ENCODE peak calls at places on chromosomes 5 and 9, in four cellular contexts. F, D, R and V are unnamed samples. For H3K9me3, the result is how much of the 10 kb centered on the place peaks cover.

GRCh38 chr5:73531356-73531755 is 33.1 kb downstream of the BTF3 start:
- DNase-seq in F (no peak), D (no peak), R (no peak), V (no peak)

GRCh38 chr5:180128671-180129261 is 57.2 kb upstream of the RNF130 start:
- DNase-seq in F (no peak), D (no peak), R (peak), V (no peak)

GRCh38 chr9:36980148-36980974 is 53.7 kb downstream of the PAX5 start:
- DNase-seq in F (no peak), D (no peak), R (no peak), V (peak)

GRCh38 chr5:60810438-60811085 is 33.5 kb downstream of the ELOVL7 start:
- DNase-seq in F (no peak), D (no peak), R (no peak), V (no peak)

GRCh38 chr9:135358161-135358940 is 121.2 kb upstream of the PPP1R26 start:
- DNase-seq in F (no peak), D (no peak), R (no peak), V (no peak)

GRCh38 chr5:18305288-18305899 is 671.1 kb downstream of the TAF11L14 start:
- DNase-seq in F (peak), D (no peak), R (no peak), V (no peak)

GRCh38 chr9:36731068-36731467 is 158.4 kb downstream of the MELK start:
- DNase-seq in F (no peak), D (no peak), R (no peak), V (no peak)

GRCh38 chr5:150510460-150511263 is 2.7 kb downstream of the NDST1 start:
- DNase-seq in F (no peak), D (peak), R (peak), V (peak)

GRCh38 chr5:120017523-120017922 is 388.2 kb downstream of the FAM170A start:
- DNase-seq in F (no peak), D (no peak), R (no peak), V (no peak)

GRCh38 chr9:15277400-15278137 is 29.4 kb downstream of the TTC39B start:
- DNase-seq in F (no peak), D (no peak), R (no peak), V (peak)

GRCh38 chr9:83056180-83056579 is 6.8 kb downstream of the RASEF start:
- DNase-seq in F (no peak), D (no peak), R (no peak), V (no peak)

GRCh38 chr5:177608243-177609075 is 8.5 kb downstream of the B4GALT7 start:
- DNase-seq in F (no peak), D (no peak), R (no peak), V (no peak)

GRCh38 chr5:94391996-94392395 is 226.4 kb downstream of the KIAA0825 start:
- DNase-seq in F (no peak), D (no peak), R (no peak), V (no peak)

GRCh38 chr9:89919171-89919681 is 314.4 kb downstream of the GADD45G start:
- DNase-seq in F (peak), D (peak), R (peak), V (no peak)

GRCh38 chr5:131423056-131423455 is 159.2 kb downstream of the CDC42SE2 start:
- DNase-seq in F (peak), D (no peak), R (no peak), V (no peak)

GRCh38 chr9:22030101-22030598 is 21.0 kb upstream of the CDKN2B start:
- DNase-seq in F (no peak), D (no peak), R (no peak), V (no peak)

GRCh38 chr5:113262674-113263073 is 172.1 kb downstream of the TSSK1B start:
- DNase-seq in F (no peak), D (no peak), R (no peak), V (no peak)

GRCh38 chr9:126491256-126491879 is 122.4 kb upstream of the LMX1B start:
- DNase-seq in F (peak), D (peak), R (peak), V (no peak)

GRCh38 chr5:89929834-89930233 is 479.7 kb downstream of the CETN3 start:
- DNase-seq in F (no peak), D (no peak), R (no peak), V (no peak)

GRCh38 chr9:84897362-84898094 is 228.0 kb downstream of the NTRK2 start:
- DNase-seq in F (no peak), D (no peak), R (no peak), V (no peak)

GRCh38 chr5:132095077-132095744 is 21.6 kb downstream of the CSF2 start:
- DNase-seq in F (no peak), D (no peak), R (no peak), V (no peak)

GRCh38 chr5:108380531-108381021 is 1.3 kb downstream of the FBXL17 start:
- DNase-seq in F (peak), D (peak), R (peak), V (peak)

GRCh38 chr9:72497476-72498065 is 23.8 kb upstream of the TMC1 start:
- DNase-seq in F (no peak), D (no peak), R (no peak), V (no peak)

GRCh38 chr9:97565262-97565661 is 63.8 kb downstream of the TMOD1 start:
- DNase-seq in F (no peak), D (no peak), R (no peak), V (no peak)

GRCh38 chr5:17365756-17366155 is 132.3 kb upstream of the TAF11L2 start:
- DNase-seq in F (no peak), D (no peak), R (no peak), V (no peak)

GRCh38 chr5:173323121-173323798 is 5.0 kb downstream of the STC2 start:
- DNase-seq in F (no peak), D (no peak), R (no peak), V (no peak)

GRCh38 chr5:106254784-106255183 is 1416.0 kb downstream of the EFNA5 start:
- DNase-seq in F (no peak), D (no peak), R (no peak), V (no peak)

GRCh38 chr5:35761541-35761940 is 95.2 kb upstream of the IL7R start:
- DNase-seq in F (no peak), D (no peak), R (no peak), V (no peak)

GRCh38 chr9:89701221-89701798 is 96.5 kb downstream of the GADD45G start:
- DNase-seq in F (no peak), D (no peak), R (no peak), V (no peak)

GRCh38 chr9:126436545-126437269 is 110.1 kb downstream of the MVB12B start:
- DNase-seq in F (no peak), D (no peak), R (no peak), V (no peak)

GRCh38 chr9:86974421-86974820 is 27.1 kb upstream of the GAS1 start:
- DNase-seq in F (no peak), D (no peak), R (no peak), V (no peak)

GRCh38 chr9:99296375-99296951 is 74.4 kb downstream of the SEC61B start:
- DNase-seq in F (no peak), D (no peak), R (no peak), V (no peak)

GRCh38 chr5:132484386-132484715 is 6.2 kb downstream of the IRF1 start:
- DNase-seq in F (no peak), D (no peak), R (peak), V (peak)

GRCh38 chr9:105118646-105119045 is 125.8 kb upstream of the SLC44A1 start:
- DNase-seq in F (no peak), D (no peak), R (no peak), V (no peak)

GRCh38 chr5:56986631-56986957 is 34.7 kb upstream of the MIER3 start:
- DNase-seq in F (no peak), D (no peak), R (no peak), V (no peak)

GRCh38 chr9:130426883-130427282 is 17.9 kb upstream of the ASS1 start:
- DNase-seq in F (no peak), D (no peak), R (no peak), V (no peak)
- TF ChIP-seq CTCF in F (no peak), D (no peak), R (no peak), V (no peak)

DNA sequence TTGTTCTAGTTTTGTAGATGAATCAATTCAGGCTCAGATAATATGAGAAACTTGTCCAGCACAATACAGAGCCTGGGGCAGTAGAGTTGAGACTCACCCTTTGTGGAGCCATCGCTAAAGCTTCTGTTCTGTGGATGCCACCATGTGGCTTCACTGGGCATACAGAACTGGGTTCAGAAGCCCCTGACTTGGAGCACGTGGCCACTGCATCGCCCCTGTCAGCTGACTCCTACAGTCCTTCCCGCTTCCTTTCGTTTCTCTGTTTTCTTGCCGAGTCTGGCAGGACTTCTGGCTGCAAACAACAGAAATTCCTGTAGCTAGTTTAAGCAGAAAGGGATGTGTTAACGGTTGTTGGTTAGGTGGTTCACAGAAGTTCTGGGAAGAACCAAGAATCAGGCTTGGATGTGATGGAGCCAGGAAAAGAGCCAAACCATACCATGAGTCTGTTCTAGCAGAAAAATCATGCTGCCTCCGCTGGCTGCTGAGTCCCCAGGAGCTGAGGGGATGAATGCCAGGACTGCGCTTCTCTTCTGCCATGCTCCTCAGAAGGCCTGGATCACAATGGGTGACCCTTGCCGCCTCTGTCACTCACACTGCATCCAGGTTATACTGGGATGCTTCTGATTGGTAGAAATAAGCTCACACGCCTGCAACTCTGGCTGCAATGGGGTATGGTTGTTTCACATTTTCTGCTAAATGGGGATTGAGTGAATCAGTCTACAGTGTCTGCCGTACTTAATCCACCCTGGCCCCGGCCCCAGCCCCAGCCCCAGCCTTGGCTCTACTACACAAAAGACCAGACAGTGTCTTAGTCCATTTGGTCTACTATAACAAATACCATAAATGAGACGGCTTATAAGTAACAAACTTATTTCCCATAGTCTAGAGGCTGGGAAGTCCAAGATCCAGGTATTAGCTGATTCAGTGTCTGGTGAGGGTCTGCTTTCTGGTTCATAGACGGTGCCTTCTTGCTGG is 262.5 kb downstream of the GOLPH3 start:
- DNase-seq in F (no peak), D (no peak), R (no peak), V (no peak)
- H3K9me3 ChIP-seq in F (under half), D (under half), R (under half), V (under half)

GRCh38 chr5:62211405-62211804 is 94.6 kb upstream of the KIF2A start:
- DNase-seq in F (no peak), D (no peak), R (no peak), V (no peak)

GRCh38 chr5:62208218-62208852 is 97.7 kb upstream of the KIF2A start:
- DNase-seq in F (peak), D (no peak), R (no peak), V (peak)

DNA sequence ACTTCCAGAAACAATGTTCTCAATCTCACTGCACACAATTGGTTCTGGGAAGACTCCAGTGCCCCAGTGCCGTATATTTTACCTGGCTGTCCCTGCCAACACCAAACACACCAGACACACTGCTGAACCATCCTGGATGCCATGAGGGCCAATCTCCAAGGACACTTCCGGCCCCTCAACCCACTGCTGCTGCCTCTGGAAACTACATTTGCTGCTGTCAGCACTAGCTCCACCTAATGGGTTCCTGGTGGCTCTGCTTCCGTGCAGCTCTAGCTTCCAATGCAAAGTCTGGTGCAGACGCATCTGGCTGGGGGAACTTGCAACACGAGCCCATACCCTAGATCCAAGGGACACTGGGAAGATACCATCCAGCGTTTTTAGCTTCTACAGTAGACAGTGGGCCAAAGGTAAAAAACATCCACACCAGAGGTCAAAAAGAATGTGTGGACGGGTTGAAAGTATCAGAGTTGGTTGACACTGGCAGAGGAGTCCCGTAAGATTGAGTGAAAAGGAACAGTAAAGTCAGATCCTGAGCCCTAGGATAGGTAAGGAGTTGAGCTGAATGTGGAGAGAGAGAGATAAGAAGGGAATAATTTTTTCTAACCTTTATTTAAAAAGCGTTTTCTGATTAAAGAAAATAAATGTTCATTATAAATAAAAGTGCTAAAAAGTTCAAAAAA is 99.7 kb upstream of the KIF2A start:
- DNase-seq in F (peak), D (no peak), R (no peak), V (peak)
- TF ChIP-seq CTCF in F (peak), D (no peak), R (no peak), V (peak)

GRCh38 chr9:138067594-138068367 is 190.2 kb downstream of the CACNA1B start:
- DNase-seq in F (no peak), D (no peak), R (peak), V (no peak)
- H3K9me3 ChIP-seq in F (under half), D (under half), R (under half), V (under half)

GRCh38 chr5:137575847-137576246 is 76.7 kb upstream of the SPOCK1 start:
- DNase-seq in F (no peak), D (no peak), R (no peak), V (no peak)

GRCh38 chr5:137583129-137583528 is 84.0 kb upstream of the SPOCK1 start:
- DNase-seq in F (no peak), D (no peak), R (no peak), V (no peak)

GRCh38 chr5:137575211-137575610 is 76.1 kb upstream of the SPOCK1 start:
- DNase-seq in F (no peak), D (no peak), R (no peak), V (no peak)

GRCh38 chr5:137582218-137582617 is 83.1 kb upstream of the SPOCK1 start:
- DNase-seq in F (no peak), D (no peak), R (no peak), V (no peak)

GRCh38 chr5:137580030-137580429 is 80.9 kb upstream of the SPOCK1 start:
- DNase-seq in F (no peak), D (no peak), R (no peak), V (no peak)
- TF ChIP-seq CTCF in F (peak), D (no peak), R (no peak), V (no peak)

GRCh38 chr9:138048184-138048583 is 170.6 kb downstream of the CACNA1B start:
- DNase-seq in F (no peak), D (no peak), R (peak), V (no peak)

GRCh38 chr9:138049085-138049778 is 171.7 kb downstream of the CACNA1B start:
- DNase-seq in F (no peak), D (no peak), R (peak), V (no peak)

GRCh38 chr9:138050472-138051330 is 173.1 kb downstream of the CACNA1B start:
- DNase-seq in F (no peak), D (no peak), R (peak), V (no peak)

GRCh38 chr9:138051586-138052321 is 174.2 kb downstream of the CACNA1B start:
- DNase-seq in F (no peak), D (no peak), R (peak), V (no peak)

DNA sequence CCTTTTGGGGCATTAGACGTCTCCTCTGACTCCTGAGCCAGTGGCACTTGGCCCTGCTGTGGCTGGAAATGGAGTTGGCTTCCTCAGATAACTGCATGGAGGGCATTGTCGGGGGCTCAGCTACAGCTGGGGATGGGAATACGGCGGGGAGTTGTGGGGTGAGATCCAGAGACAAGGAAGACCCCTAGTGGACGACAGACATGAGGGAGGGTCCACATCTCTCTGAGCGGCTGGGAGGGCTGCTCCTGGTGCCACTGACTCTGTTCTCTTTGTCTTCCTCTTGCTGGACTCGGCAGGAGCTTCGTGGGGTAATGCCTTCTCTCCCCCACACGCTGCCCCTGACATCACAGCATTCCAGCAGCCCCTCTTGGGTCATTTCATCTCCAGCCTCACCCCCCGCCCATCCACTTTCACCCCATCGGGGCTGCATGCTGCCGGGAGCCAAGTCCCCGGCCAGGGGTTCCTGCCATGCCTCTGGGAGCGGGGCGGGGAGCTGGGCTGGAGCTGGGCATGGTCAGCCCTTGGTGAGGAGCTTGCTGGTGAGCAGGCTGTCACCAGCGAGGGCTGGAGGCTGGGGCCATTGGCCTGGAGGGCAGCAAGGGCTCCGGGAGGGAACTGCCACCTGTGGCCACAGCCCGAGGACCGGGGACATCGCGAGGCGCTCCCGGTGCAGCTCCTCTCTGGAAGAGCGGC is 172.3 kb downstream of the CACNA1B start:
- DNase-seq in F (no peak), D (no peak), R (peak), V (no peak)
- H3K9me3 ChIP-seq in F (under half), D (under half), R (under half), V (under half)

GRCh38 chr5:160439205-160439600 is 17.5 kb downstream of the PTTG1 start:
- DNase-seq in F (peak), D (peak), R (peak), V (peak)

GRCh38 chr5:160441352-160441781 is 19.7 kb downstream of the PTTG1 start:
- DNase-seq in F (no peak), D (no peak), R (no peak), V (no peak)

GRCh38 chr5:160436017-160436416 is 14.4 kb downstream of the PTTG1 start:
- DNase-seq in F (no peak), D (no peak), R (no peak), V (no peak)

GRCh38 chr5:160442824-160443431 is 21.3 kb downstream of the PTTG1 start:
- DNase-seq in F (no peak), D (no peak), R (peak), V (no peak)

DNA sequence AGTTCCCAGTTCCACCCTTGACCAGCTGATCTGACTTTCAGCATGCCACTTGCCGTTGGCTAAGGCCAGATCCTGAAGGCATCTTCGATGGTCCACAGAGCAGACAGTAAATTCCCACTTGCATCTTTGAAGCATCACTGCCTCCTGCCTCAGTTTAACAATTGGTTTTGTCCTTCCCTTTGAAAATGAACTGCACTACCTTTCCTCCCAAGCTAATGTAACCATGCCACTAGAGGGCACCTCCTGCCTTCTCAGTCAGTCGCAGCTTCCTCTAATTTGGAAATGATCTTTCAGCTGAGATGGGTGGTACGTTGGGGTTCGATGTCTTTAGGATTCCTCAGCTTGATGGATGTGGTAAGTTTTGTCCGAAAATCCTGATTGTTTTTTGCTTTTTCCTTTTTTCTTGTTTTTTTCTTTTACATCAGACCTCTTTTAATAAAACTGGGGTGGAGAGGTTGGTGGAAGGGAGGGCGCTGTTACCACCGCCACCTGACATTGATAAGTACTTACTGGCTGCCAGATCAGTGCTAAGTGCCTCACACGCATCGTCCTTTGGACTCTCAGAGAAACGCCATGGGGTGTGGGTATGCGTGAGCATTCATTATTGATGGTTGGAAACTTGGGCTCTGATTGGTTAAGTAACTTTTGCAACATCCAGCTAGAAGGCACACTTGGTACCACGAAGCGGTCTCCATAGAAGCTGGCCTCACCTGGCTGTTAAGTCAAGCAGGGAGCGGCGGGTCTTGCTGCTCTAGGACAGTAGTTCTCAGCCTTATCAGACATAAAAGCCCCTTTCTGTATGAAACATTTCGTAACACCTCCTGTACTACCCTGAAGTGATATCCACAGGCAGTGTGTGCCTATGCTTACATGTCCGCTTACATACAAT is 16.9 kb downstream of the PTTG1 start:
- DNase-seq in F (peak), D (peak), R (peak), V (peak)
- TF ChIP-seq CTCF in F (peak), D (peak), R (peak), V (peak)